ENCODE peak calls at places on chromosomes 5 and 9, in nine cellular contexts. R is heart left ventricle; V is activated T-helper 9 cell treated with anti-CD3 and anti-CD28 coated beads, Interleukin-2, amount 50 U/mL, for 16 hours; Y is posterior cingulate gyrus; X is A172; Q is uterus; N is activated CD4-positive, alpha-beta T cell treated with anti-CD3 and anti-CD28 coated beads, Interleukin-2, amount 10 ng/mL, durations not matched to agents 7 days and 5 days; K is head of caudate nucleus; L is fibroblast of mammary gland. O is an unnamed sample.

GRCh38 chr5:172548311-172548731 is 92.7 kb upstream of the NEURL1B start:
- DNase-seq in R (no peak), V (no peak), Y (peak), X (no peak), Q (no peak), N (no peak), K (no peak), L (no peak), O (no peak)

GRCh38 chr5:54867310-54867944 is 118.0 kb downstream of the ESM1 start:
- DNase-seq in R (no peak), V (no peak), Y (no peak), X (peak), Q (no peak), N (peak), K (no peak), L (peak), O (peak)

GRCh38 chr5:148374693-148375360 is 8.9 kb upstream of the FBXO38 start:
- DNase-seq in R (peak), V (no peak), Y (no peak), X (peak), Q (no peak), N (peak), K (peak), L (peak), O (no peak)

GRCh38 chr9:128877852-128878251 is 3.9 kb downstream of the KYAT1 start:
- DNase-seq in R (no peak), V (no peak), Y (no peak), X (no peak), Q (no peak), N (no peak), K (no peak), L (no peak), O (no peak)

GRCh38 chr9:1458503-1458902 is 408.3 kb downstream of the DMRT2 start:
- DNase-seq in R (no peak), V (no peak), Y (no peak), X (peak), Q (no peak), N (no peak), K (no peak), L (peak), O (peak)

GRCh38 chr9:36827593-36827992 is 206.5 kb downstream of the PAX5 start:
- DNase-seq in R (no peak), V (no peak), Y (peak), X (no peak), Q (no peak), N (no peak), K (no peak), L (no peak), O (no peak)

GRCh38 chr9:12847591-12847990 is 72.8 kb downstream of the LURAP1L start:
- DNase-seq in R (no peak), V (no peak), Y (no peak), X (no peak), Q (no peak), N (no peak), K (no peak), L (no peak), O (no peak)

GRCh38 chr5:117160361-117160760 is 585.7 kb upstream of the SEMA6A start:
- DNase-seq in R (no peak), V (no peak), Y (no peak), X (no peak), Q (no peak), N (no peak), K (no peak), L (no peak), O (no peak)

GRCh38 chr5:78546597-78546996 is 102.0 kb downstream of the LHFPL2 start:
- DNase-seq in R (no peak), V (no peak), Y (no peak), X (no peak), Q (no peak), N (no peak), K (no peak), L (no peak), O (no peak)

GRCh38 chr5:130528474-130528873 is 624.2 kb downstream of the CHSY3 start:
- DNase-seq in R (no peak), V (no peak), Y (no peak), X (peak), Q (no peak), N (no peak), K (no peak), L (peak), O (peak)

GRCh38 chr5:89756955-89757354 is 652.6 kb downstream of the CETN3 start:
- DNase-seq in R (no peak), V (no peak), Y (no peak), X (peak), Q (no peak), N (no peak), K (no peak), L (peak), O (no peak)

GRCh38 chr5:107546084-107546483 is 124.7 kb downstream of the EFNA5 start:
- DNase-seq in R (no peak), V (no peak), Y (no peak), X (no peak), Q (no peak), N (no peak), K (no peak), L (no peak), O (no peak)

GRCh38 chr9:118595719-118596305 is 773.4 kb downstream of the BRINP1 start:
- DNase-seq in R (no peak), V (no peak), Y (peak), X (peak), Q (no peak), N (no peak), K (peak), L (peak), O (peak)

GRCh38 chr5:14249258-14250093 is 106.3 kb downstream of the TRIO start:
- DNase-seq in R (no peak), V (no peak), Y (no peak), X (no peak), Q (no peak), N (no peak), K (no peak), L (no peak), O (no peak)

GRCh38 chr5:140690376-140690932 is 716 bp downstream of the HARS1 start:
- DNase-seq in R (no peak), V (no peak), Y (no peak), X (peak), Q (no peak), N (no peak), K (no peak), L (no peak), O (no peak)

GRCh38 chr9:102185962-102186361 is 447.5 kb upstream of the GRIN3A start:
- DNase-seq in R (no peak), V (no peak), Y (no peak), X (no peak), Q (no peak), N (no peak), K (no peak), L (no peak), O (no peak)

GRCh38 chr9:136143215-136144001 is 24.7 kb upstream of the TMEM250 start:
- DNase-seq in R (peak), V (no peak), Y (no peak), X (no peak), Q (no peak), N (no peak), K (no peak), L (peak), O (no peak)

GRCh38 chr5:160467555-160468418 is 46.1 kb downstream of the PTTG1 start:
- DNase-seq in R (peak), V (peak), Y (peak), X (peak), Q (peak), N (peak), K (peak), L (peak), O (peak)

GRCh38 chr5:89759824-89760223 is 649.7 kb downstream of the CETN3 start:
- DNase-seq in R (no peak), V (no peak), Y (no peak), X (no peak), Q (no peak), N (no peak), K (no peak), L (no peak), O (no peak)

GRCh38 chr5:72711361-72711760 is 105.1 kb upstream of the TNPO1 start:
- DNase-seq in R (no peak), V (no peak), Y (no peak), X (no peak), Q (no peak), N (no peak), K (no peak), L (no peak), O (no peak)

GRCh38 chr9:127561491-127562270 is 50.4 kb upstream of the STXBP1 start:
- DNase-seq in R (peak), V (no peak), Y (no peak), X (peak), Q (peak), N (no peak), K (peak), L (peak), O (peak)

O was measured in GM04504.